ENCODE peak calls at places on chromosomes 5 and 9, in five cellular contexts. X is A549, B is K562, M is H1, U is HepG2. K is an unnamed sample.

GRCh38 chr5:169875091-169875727 is 105.1 kb downstream of the INSYN2B start:
- DNase-seq in B (no peak), U (no peak), M (no peak), X (no peak), K (peak)

GRCh38 chr9:70392189-70392588 is 22.3 kb downstream of the KLF9 start:
- DNase-seq in M (no peak), B (no peak), U (no peak), X (peak), K (no peak)

GRCh38 chr5:167319243-167319642 is 972.2 kb upstream of the WWC1 start:
- DNase-seq in M (no peak), X (no peak), U (no peak), B (no peak), K (no peak)

GRCh38 chr5:87383216-87383615 is 29.5 kb downstream of the CCNH start:
- DNase-seq in U (no peak), X (no peak), B (no peak), M (no peak), K (peak)

GRCh38 chr5:59587489-59588337 is 305.8 kb downstream of the PDE4D start:
- DNase-seq in X (peak), B (no peak), M (peak), U (no peak), K (peak)

GRCh38 chr5:138274189-138274853 is at the start of gene GFRA3:
- DNase-seq in U (no peak), B (peak), M (peak), X (no peak), K (no peak)

GRCh38 chr9:134915046-134915930 is 2.4 kb downstream of the FCN1 start:
- DNase-seq in U (no peak), X (no peak), M (no peak), B (no peak), K (no peak)

GRCh38 chr5:150163035-150163434 is 3.5 kb upstream of the CDX1 start:
- DNase-seq in M (no peak), U (no peak), B (no peak), X (no peak), K (no peak)

GRCh38 chr9:137795156-137795666 is 82.4 kb upstream of the CACNA1B start:
- DNase-seq in U (no peak), X (no peak), B (no peak), M (no peak), K (no peak)

GRCh38 chr5:153658151-153658550 is 167.7 kb downstream of the GRIA1 start:
- DNase-seq in X (no peak), U (no peak), B (no peak), M (no peak), K (no peak)

GRCh38 chr5:153658606-153659005 is 168.1 kb downstream of the GRIA1 start:
- DNase-seq in X (no peak), M (no peak), B (no peak), U (no peak), K (no peak)

GRCh38 chr5:153661897-153662296 is 171.4 kb downstream of the GRIA1 start:
- DNase-seq in U (no peak), M (no peak), X (no peak), B (no peak), K (no peak)

GRCh38 chr5:153659337-153659736 is 168.9 kb downstream of the GRIA1 start:
- DNase-seq in U (no peak), B (no peak), M (no peak), X (no peak), K (peak)

GRCh38 chr5:153660919-153661318 is 170.4 kb downstream of the GRIA1 start:
- DNase-seq in M (no peak), B (no peak), X (no peak), U (no peak), K (peak)
- TF ChIP-seq MAFK in M (no peak), B (no peak), X (no peak), U (no peak), K (no peak)

GRCh38 chr5:51389326-51389581 is 6.0 kb downstream of the ISL1 start:
- DNase-seq in X (no peak), B (no peak), U (no peak), M (no peak), K (no peak)
- H3K27ac ChIP-seq in X (no peak), B (no peak), U (no peak), M (no peak), K (no peak)

GRCh38 chr5:78542321-78542840 is 106.2 kb downstream of the LHFPL2 start:
- DNase-seq in U (no peak), X (no peak), B (no peak), M (no peak), K (no peak)
- TF ChIP-seq CTCF in U (no peak), X (no peak), B (no peak), M (no peak), K (no peak)

DNA sequence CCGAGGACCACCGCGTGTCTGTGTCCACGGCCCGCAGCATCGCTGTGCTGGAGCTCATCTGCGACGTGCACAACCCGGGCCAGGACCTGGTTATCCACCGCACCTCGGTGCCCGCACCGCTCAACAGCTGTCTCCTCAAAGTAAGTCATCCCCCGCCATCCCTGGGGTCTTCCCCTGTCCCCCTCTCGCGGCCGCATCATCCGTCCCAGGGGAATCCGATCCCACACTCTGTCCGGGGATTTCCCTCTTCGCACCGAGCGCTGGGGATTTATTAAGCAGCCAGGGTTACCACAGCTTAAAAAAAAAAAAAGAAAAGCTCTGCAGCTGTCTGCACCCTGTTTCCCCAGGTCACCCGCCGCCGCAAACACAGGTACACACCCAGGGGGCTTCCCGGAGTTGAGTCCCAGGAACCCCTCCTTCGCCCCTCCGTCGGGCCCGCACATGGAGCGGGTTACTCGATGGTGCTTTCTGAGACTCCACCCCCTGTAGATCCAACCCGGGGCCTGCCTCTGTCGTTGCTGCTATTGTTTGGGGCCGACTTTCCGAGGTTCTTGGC is 630 bp downstream of the GTF3C4 start:
- DNase-seq in M (peak), B (peak), U (no peak), X (peak), K (peak)
- TF ChIP-seq MAFK in M (no peak), B (no peak), U (no peak), X (no peak), K (no peak)

GRCh38 chr9:19087601-19088000 is 15.1 kb downstream of the HAUS6 start:
- DNase-seq in B (no peak), U (peak), X (peak), M (no peak), K (peak)

DNA sequence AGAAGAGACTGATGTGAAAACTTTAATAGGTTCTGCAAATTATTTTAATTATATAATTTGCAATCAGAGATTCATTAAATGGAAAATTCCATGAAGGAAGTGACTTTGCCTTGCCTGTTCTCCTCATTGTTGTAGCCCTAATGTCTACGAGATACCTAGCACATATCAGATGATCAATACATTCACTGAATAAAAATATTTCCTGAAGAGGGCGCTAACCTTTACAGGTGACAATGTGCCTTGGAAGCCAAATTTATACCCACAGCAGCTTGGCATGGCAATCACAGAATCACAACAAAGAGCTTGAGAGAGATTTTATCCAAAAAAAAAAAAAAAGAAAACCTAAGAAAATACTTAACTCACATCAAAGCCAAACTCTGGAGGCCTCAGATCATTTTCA is 17.4 kb downstream of the HAUS6 start:
- DNase-seq in B (peak), U (peak), M (no peak), X (peak), K (no peak)
- H3K27ac ChIP-seq in B (no peak), U (no peak), M (no peak), X (no peak), K (no peak)

DNA sequence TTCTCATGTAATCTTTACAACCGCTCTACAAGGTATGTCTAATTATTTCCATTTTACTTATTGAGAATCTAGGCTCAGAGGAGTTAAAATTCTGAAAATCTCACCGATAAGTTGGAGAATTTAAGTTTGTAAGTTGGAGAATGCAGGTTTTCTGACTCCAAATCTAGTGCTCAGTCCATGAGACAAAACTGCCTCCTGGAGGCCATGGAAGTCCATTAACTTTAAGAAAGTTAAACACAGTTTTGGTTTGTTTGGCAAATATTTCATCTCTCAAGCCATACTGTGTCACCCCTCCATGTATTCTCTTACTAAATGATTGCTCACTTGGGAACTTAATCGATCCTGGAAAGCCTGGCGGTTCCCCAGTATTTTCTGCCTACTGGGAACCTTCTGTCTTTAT is 52.6 kb downstream of the INIP start:
- DNase-seq in U (no peak), X (peak), M (no peak), B (no peak), K (peak)
- TF ChIP-seq CTCF in U (peak), X (peak), M (peak), B (peak), K (peak)

GRCh38 chr5:65128226-65128625 is 353.5 kb downstream of the ADAMTS6 start:
- DNase-seq in U (no peak), B (no peak), X (no peak), M (no peak), K (peak)
- TF ChIP-seq MAFK in U (no peak), B (no peak), X (no peak), M (no peak), K (no peak)

GRCh38 chr9:116237456-116237855 is 83.9 kb downstream of the PAPPA start:
- DNase-seq in X (no peak), M (no peak), B (no peak), U (no peak), K (no peak)

GRCh38 chr9:116234091-116234490 is 80.5 kb downstream of the PAPPA start:
- DNase-seq in B (no peak), U (no peak), M (no peak), X (peak), K (peak)

GRCh38 chr9:116233160-116233530 is 79.6 kb downstream of the PAPPA start:
- DNase-seq in U (no peak), M (no peak), B (no peak), X (peak), K (no peak)

GRCh38 chr9:116230233-116230632 is 76.6 kb downstream of the PAPPA start:
- DNase-seq in X (no peak), U (no peak), M (no peak), B (no peak), K (peak)

GRCh38 chr9:116232425-116233159 is 79.0 kb downstream of the PAPPA start:
- DNase-seq in M (no peak), U (no peak), X (peak), B (no peak), K (peak)
- H3K27ac ChIP-seq in M (no peak), U (no peak), X (peak), B (no peak), K (peak)

DNA sequence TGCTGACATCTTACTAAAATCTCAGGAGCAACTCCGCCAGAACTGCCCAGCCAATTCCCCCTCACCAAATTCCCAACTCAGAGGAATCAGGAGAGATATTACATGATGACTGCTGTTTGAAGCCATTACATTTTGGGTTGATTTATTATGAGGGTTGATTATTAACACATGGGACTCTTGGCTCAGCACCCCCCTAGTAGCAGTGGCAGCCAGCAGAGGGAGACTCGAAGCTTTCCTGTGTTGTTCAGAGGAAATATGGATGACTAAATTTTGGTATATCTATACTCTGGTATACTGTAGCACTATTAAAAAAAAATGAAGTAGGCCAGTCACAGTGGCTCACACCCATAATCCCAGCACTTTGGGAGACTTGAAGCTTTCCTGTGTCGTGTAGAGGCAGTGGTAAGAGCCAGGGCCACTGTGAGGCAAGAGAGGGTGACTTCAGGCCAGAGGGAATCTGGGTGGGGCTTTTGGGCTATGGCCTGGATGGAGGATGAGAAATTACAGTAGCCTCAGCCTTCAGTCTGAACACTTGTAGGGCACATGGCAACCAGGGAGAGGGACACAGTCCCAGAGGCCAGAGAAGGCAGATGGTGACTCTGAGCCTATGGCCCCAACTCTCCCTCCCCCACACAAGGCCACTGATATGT is 111.4 kb downstream of the LHX2 start:
- DNase-seq in U (no peak), X (no peak), M (no peak), B (no peak), K (peak)
- TF ChIP-seq CTCF in U (peak), X (peak), M (no peak), B (peak), K (peak)

DNA sequence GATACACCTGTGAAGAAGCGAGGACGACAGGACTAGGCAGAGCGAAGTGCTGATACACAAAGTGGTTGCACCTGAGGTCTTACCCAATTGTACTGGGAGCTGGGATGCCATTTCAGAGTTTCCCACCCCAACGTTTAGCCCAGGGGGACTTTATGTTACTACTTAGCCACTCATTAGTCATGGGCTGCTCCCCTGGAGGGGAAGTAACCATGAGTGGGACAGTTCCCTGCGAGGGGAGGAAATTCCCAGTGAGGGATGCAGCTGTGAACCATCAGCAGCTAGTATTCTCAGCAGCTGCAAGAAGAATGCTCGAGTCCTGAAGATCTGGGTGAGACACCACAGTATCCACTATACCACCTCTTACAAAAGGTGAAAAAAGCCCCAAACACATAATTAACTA is 93.7 kb upstream of the ACTBL2 start:
- DNase-seq in B (no peak), X (no peak), U (no peak), M (no peak), K (no peak)
- TF ChIP-seq MAFK in B (no peak), X (no peak), U (no peak), M (no peak), K (no peak)